ENCODE peak calls at places on chromosomes 16 and 17, in eight cellular contexts. M, A, I, C, K, U, V and E are unnamed samples. For H3K4me1, the result is how much of the 10 kb centered on the place peaks cover.

GRCh38 chr17:75927286-75927922 is 13.4 kb downstream of the FBF1 start:
- DNase-seq in M (no peak), A (peak), I (no peak), C (no peak), K (no peak), U (peak), V (peak), E (no peak)

GRCh38 chr17:10616502-10617119 is 40.5 kb downstream of the MYH3 start:
- DNase-seq in M (peak), A (peak), I (peak), C (peak), K (peak), U (peak), V (peak), E (peak)

GRCh38 chr16:67648088-67648763 is 3.3 kb downstream of the CARMIL2 start:
- DNase-seq in M (no peak), A (peak), I (no peak), C (peak), K (no peak), U (no peak), V (no peak), E (no peak)

GRCh38 chr16:79810449-79811189 is 210.1 kb upstream of the MAF start:
- DNase-seq in M (no peak), A (no peak), I (no peak), C (no peak), K (no peak), U (no peak), V (no peak), E (no peak)

GRCh38 chr17:48873212-48873611 is 19.4 kb upstream of the ATP5MC1 start:
- DNase-seq in M (no peak), A (no peak), I (no peak), C (no peak), K (no peak), U (no peak), V (no peak), E (no peak)

GRCh38 chr17:17140590-17140980 is 65.5 kb downstream of the PLD6 start:
- DNase-seq in M (no peak), A (no peak), I (no peak), C (no peak), K (no peak), U (peak), V (no peak), E (no peak)

GRCh38 chr16:75236736-75237397 is 14.6 kb downstream of the BCAR1 start:
- DNase-seq in M (no peak), A (peak), I (peak), C (no peak), K (no peak), U (no peak), V (no peak), E (no peak)

GRCh38 chr16:56343661-56344517 is 81.5 kb downstream of the AMFR start:
- DNase-seq in M (no peak), A (no peak), I (no peak), C (peak), K (no peak), U (peak), V (no peak), E (no peak)

GRCh38 chr16:57643902-57644301 is 15.5 kb downstream of the ADGRG1 start:
- DNase-seq in M (no peak), A (no peak), I (no peak), C (no peak), K (no peak), U (no peak), V (no peak), E (no peak)

GRCh38 chr16:31404353-31405064 is 11.4 kb downstream of the ITGAD start:
- DNase-seq in M (no peak), A (no peak), I (no peak), C (no peak), K (no peak), U (peak), V (no peak), E (no peak)

GRCh38 chr17:43341705-43342600 is 56.8 kb upstream of the ARL4D start:
- DNase-seq in M (no peak), A (no peak), I (no peak), C (no peak), K (no peak), U (no peak), V (no peak), E (no peak)

GRCh38 chr17:35080536-35080935 is 17.0 kb upstream of the RFFL start:
- DNase-seq in M (no peak), A (no peak), I (no peak), C (no peak), K (no peak), U (no peak), V (no peak), E (no peak)

DNA sequence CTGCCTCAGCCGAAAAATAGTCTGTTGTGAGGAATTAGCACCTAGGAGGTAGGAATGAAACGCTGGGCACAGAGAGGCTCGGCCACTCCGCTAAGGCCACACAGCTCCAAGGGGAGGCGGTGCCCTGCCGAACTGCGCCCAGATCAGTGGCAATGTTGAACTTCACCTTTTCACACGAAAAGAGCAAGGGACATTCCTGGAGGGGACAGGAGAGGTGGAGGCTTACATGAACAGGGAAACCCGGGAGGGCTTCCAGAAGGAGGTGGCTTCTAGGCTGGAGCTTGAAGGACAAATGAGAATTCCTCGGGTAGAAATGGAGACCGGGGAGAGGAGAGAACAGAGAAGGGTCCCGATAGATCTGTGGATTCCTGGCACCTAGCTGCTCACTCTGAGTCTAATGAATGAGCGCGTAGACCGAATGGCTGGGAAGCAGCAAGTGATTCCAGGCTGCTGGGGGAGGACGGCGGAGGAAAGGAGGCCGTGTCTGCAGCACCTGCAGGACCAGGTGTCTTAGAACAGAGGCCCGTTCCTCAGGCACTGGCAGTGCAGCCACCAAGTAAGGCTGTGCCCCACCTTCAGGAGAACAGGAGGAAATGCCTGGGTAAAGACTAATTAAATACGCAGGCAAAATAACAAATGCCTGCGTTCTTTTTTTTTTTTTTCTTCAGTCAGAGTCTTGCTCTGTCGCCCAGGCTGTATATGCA is 723 bp upstream of the SLC38A10 start:
- DNase-seq in M (no peak), A (peak), I (peak), C (peak), K (no peak), U (peak), V (no peak), E (no peak)
- H3K4me1 ChIP-seq in M (under half), A (under half), I (under half), C (under half), K (under half), U (under half), V (under half), E (under half)

GRCh38 chr17:50682938-50683337 is 24.8 kb downstream of the ANKRD40 start:
- DNase-seq in M (no peak), A (no peak), I (peak), C (no peak), K (no peak), U (no peak), V (no peak), E (no peak)
- H3K4me1 ChIP-seq in M (under half), A (under half), I (under half), C (under half), K (under half), U (half or more), V (under half), E (under half)

DNA sequence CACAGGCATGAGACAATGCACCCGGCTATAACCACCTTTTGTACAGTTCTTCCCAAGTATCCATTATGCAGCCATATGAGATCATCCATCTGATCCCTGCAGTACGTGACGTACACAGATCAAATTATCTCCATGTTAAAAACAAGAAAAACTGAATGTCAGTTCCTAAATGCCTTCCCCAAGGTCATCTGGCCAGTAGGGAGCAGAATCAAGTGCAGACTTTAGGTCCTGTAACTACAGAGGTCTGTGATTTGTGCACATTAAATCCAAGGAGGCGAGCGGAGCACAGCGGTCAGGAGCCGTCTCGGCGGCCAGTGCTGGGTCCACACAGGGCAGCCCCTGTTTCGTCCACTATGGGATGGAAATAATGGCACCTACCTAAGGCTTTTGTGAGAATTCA is 23.6 kb downstream of the ZCCHC14 start:
- DNase-seq in M (no peak), A (no peak), I (no peak), C (no peak), K (no peak), U (no peak), V (no peak), E (no peak)
- H3K4me1 ChIP-seq in M (half or more), A (under half), I (under half), C (under half), K (under half), U (under half), V (under half), E (half or more)

GRCh38 chr17:21242780-21243515 is 10.3 kb downstream of the NATD1 start:
- DNase-seq in M (no peak), A (no peak), I (no peak), C (no peak), K (no peak), U (no peak), V (no peak), E (no peak)

GRCh38 chr17:21241564-21241963 is 11.6 kb downstream of the NATD1 start:
- DNase-seq in M (no peak), A (no peak), I (no peak), C (no peak), K (no peak), U (no peak), V (no peak), E (no peak)

GRCh38 chr17:21242026-21242700 is 11.0 kb downstream of the NATD1 start:
- DNase-seq in M (no peak), A (no peak), I (no peak), C (no peak), K (no peak), U (no peak), V (peak), E (no peak)

GRCh38 chr17:21245703-21246102 is 7.5 kb downstream of the NATD1 start:
- DNase-seq in M (no peak), A (no peak), I (no peak), C (no peak), K (no peak), U (no peak), V (no peak), E (no peak)

DNA sequence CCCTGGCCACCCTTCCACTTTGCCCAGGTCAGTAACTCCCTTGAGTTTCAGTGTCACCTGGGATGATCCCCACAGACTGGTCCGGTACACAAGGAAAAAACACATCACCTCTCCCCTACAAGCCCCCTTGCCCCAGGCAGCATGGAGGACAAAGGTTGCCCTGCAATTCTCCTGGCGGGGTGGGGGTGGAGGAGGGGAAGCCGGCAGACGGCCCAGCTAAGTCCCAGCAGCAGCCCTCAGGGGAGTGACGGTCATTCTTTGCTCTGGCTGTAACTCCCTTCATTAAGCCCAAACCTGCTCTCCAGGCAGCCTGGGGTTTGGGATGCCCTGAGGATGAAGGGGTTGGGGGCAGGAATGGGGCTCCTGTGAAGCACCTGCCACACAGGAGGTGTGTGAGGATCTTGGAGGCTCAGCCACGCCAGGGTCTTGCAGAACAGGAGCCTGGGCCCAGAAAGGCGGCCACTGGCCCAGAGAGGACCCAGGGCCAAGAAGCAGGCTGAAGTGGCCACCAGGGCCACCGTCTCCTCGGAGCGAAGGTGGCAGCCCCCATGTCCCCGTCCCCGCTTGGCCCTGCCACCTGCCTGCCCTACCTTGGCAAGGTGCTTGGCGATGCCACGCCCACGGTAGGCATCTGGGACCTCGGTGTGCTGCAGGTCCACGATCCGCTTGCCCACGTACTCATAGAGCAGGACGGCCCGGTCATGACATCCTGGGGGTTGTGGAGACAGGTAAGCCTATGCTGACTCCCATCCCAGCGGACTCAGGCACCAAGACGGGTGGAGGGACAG is 9.5 kb downstream of the NATD1 start:
- DNase-seq in M (no peak), A (no peak), I (no peak), C (no peak), K (no peak), U (no peak), V (no peak), E (no peak)
- H3K4me1 ChIP-seq in M (under half), A (under half), I (under half), C (under half), K (under half), U (under half), V (under half), E (under half)

GRCh38 chr17:77378318-77379064 is 237.7 kb downstream of the SEC14L1 start:
- DNase-seq in M (no peak), A (no peak), I (no peak), C (no peak), K (no peak), U (no peak), V (no peak), E (no peak)
- H3K4me1 ChIP-seq in M (half or more), A (under half), I (half or more), C (under half), K (half or more), U (half or more), V (half or more), E (half or more)

DNA sequence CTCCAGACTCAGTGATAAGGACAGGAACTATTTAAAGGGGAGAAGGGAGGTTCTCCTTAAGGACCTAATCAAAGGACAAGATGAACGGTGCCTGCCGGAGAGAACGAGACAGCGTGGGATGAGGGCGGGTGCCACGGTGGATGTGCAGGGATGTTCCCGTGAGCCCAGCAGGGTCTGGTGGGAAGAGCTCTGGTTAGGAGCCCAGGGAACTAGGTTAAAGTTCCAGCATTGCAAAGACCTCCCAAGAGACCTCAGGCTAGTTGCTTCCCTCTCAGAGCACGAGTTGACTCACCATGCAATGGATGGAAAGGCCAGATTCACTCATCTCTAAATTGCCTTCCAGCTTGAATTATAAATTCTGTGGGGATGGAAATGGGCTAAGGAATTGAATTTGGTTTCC is 14.7 kb downstream of the CCR7 start:
- DNase-seq in M (no peak), A (no peak), I (peak), C (peak), K (no peak), U (peak), V (no peak), E (peak)
- H3K4me1 ChIP-seq in M (under half), A (under half), I (half or more), C (under half), K (half or more), U (half or more), V (under half), E (half or more)

GRCh38 chr16:66512589-66513404 is 37.1 kb downstream of the TK2 start:
- DNase-seq in M (no peak), A (no peak), I (no peak), C (peak), K (no peak), U (peak), V (no peak), E (no peak)

GRCh38 chr16:66516172-66516807 is 33.6 kb downstream of the TK2 start:
- DNase-seq in M (no peak), A (no peak), I (no peak), C (no peak), K (no peak), U (no peak), V (no peak), E (no peak)

GRCh38 chr16:66516808-66517585 is 32.9 kb downstream of the TK2 start:
- DNase-seq in M (peak), A (peak), I (peak), C (peak), K (peak), U (peak), V (no peak), E (peak)

GRCh38 chr16:66517586-66518263 is 32.2 kb downstream of the TK2 start:
- DNase-seq in M (no peak), A (no peak), I (no peak), C (peak), K (no peak), U (peak), V (no peak), E (no peak)

GRCh38 chr16:66515543-66516171 is 34.3 kb downstream of the TK2 start:
- DNase-seq in M (no peak), A (peak), I (no peak), C (peak), K (no peak), U (peak), V (no peak), E (no peak)
- H3K4me1 ChIP-seq in M (half or more), A (under half), I (half or more), C (under half), K (half or more), U (half or more), V (under half), E (half or more)

GRCh38 chr17:42016952-42017865 is at the start of gene DNAJC7:
- DNase-seq in M (peak), A (peak), I (peak), C (peak), K (peak), U (peak), V (peak), E (peak)
- H3K4me1 ChIP-seq in M (half or more), A (under half), I (under half), C (under half), K (half or more), U (under half), V (under half), E (half or more)

DNA sequence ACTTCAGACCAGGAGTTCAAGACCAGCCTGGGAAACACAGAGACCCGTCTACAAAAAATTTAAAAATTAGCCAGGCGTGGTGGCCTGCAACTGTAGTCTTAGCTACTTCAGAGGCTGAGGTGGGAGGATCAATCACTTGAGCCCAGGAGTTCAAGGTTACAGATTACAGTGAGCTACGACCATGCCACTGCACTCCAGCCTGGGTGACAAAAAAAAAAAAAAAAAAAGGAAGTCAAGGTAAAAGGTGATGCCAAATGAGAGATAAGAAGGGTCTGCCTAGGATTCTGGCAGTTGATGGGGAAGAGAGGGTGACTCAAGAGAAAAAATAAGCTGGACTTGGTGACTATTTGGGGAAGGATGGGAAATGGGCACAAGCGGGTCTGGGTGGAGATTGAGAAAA is 32.5 kb downstream of the MYO18A start:
- DNase-seq in M (no peak), A (no peak), I (no peak), C (no peak), K (no peak), U (no peak), V (no peak), E (no peak)
- H3K4me1 ChIP-seq in M (under half), A (under half), I (under half), C (under half), K (under half), U (half or more), V (half or more), E (half or more)

DNA sequence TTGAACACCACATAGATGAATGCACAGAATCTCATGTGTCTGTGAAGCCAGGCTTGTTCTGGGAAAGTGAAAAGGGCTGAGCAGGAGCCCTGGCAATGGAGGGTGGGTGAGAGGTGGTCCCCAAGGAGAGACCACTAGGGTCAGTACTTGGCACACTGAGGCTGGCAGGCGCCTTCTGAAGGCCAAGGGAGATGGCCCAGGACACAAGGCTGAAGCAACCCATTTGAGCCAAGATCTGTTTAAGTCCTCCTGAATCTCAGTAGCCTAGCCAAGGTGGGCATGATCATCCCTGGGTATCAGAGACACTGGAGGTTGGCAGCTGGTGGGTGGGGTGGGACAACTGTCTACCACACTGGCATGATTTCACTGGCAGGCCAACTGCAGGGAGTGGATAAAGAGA is 1741.2 kb downstream of the TP53TG3F start:
- DNase-seq in M (no peak), A (no peak), I (no peak), C (no peak), K (no peak), U (no peak), V (no peak), E (no peak)
- H3K4me1 ChIP-seq in M (under half), A (under half), I (under half), C (under half), K (under half), U (under half), V (under half), E (under half)